ENCODE peak calls at places on chromosome 1, in five cellular contexts. D, R, Y, M and I are unnamed samples.

GRCh38 chr1:67044631-67045270 is 9.2 kb downstream of the SLC35D1 start:
- DNase-seq in D (no peak), R (no peak), Y (no peak), M (no peak), I (no peak)

GRCh38 chr1:184622136-184622823 is 132.4 kb downstream of the EDEM3 start:
- DNase-seq in D (peak; percentile 65), R (peak; percentile 64), Y (no peak), M (no peak), I (peak; percentile 48)

GRCh38 chr1:40906781-40907400 is 44.7 kb upstream of the CITED4 start:
- DNase-seq in D (no peak), R (no peak), Y (peak; percentile 10), M (peak; percentile 29), I (no peak)

GRCh38 chr1:230136453-230137327 is 69.7 kb downstream of the GALNT2 start:
- DNase-seq in D (no peak), R (no peak), Y (no peak), M (no peak), I (peak; percentile 44)

GRCh38 chr1:6515771-6516170 is 24.3 kb upstream of the PLEKHG5 start:
- DNase-seq in D (no peak), R (no peak), Y (no peak), M (no peak), I (no peak)

GRCh38 chr1:39645411-39646043 is 6.1 kb upstream of the HEYL start:
- DNase-seq in D (no peak), R (no peak), Y (no peak), M (no peak), I (no peak)

GRCh38 chr1:225917536-225917935 is 6.5 kb downstream of the PYCR2 start:
- DNase-seq in D (no peak), R (peak; percentile 31), Y (no peak), M (peak; percentile 99), I (no peak)

GRCh38 chr1:1082239-1083180 is 8.4 kb upstream of the RNF223 start:
- DNase-seq in D (peak; percentile 16), R (no peak), Y (no peak), M (no peak), I (no peak)

GRCh38 chr1:160642281-160642644 is 4.6 kb downstream of the SLAMF1 start:
- DNase-seq in D (no peak), R (no peak), Y (no peak), M (no peak), I (no peak)

GRCh38 chr1:6989506-6990159 is 204.4 kb downstream of the CAMTA1 start:
- DNase-seq in D (no peak), R (no peak), Y (no peak), M (no peak), I (no peak)

GRCh38 chr1:39047374-39048229 is 21.5 kb downstream of the NDUFS5 start:
- DNase-seq in D (no peak), R (peak; percentile 96), Y (peak; percentile 53), M (peak; percentile 47), I (peak; percentile 27)

GRCh38 chr1:10399487-10399917 is 638 bp downstream of the PGD start:
- DNase-seq in D (no peak), R (peak; percentile 63), Y (no peak), M (peak; percentile 25), I (no peak)

GRCh38 chr1:151834239-151834638 is 2.6 kb upstream of the RORC start:
- DNase-seq in D (no peak), R (no peak), Y (no peak), M (no peak), I (no peak)

GRCh38 chr1:17878837-17879236 is 123.7 kb downstream of the ACTL8 start:
- DNase-seq in D (no peak), R (peak; percentile 85), Y (no peak), M (peak; percentile 5), I (no peak)

GRCh38 chr1:218266356-218266755 is 18.7 kb upstream of the RRP15 start:
- DNase-seq in D (no peak), R (no peak), Y (peak; percentile 21), M (peak; percentile 5), I (peak; percentile 27)

GRCh38 chr1:66435541-66435940 is 98.4 kb upstream of the SGIP1 start:
- DNase-seq in D (no peak), R (no peak), Y (no peak), M (no peak), I (no peak)

GRCh38 chr1:233625510-233625981 is 11.6 kb downstream of the KCNK1 start:
- DNase-seq in D (no peak), R (no peak), Y (no peak), M (no peak), I (no peak)

GRCh38 chr1:14944471-14944981 is 209.0 kb upstream of the TMEM51 start:
- DNase-seq in D (no peak), R (no peak), Y (no peak), M (no peak), I (no peak)

GRCh38 chr1:181089017-181089776 is 697 bp downstream of the IER5 start:
- DNase-seq in D (peak; percentile 35), R (no peak), Y (peak; percentile 55), M (no peak), I (peak; percentile 39)

GRCh38 chr1:156809711-156810366 is 6.8 kb downstream of the SH2D2A start:
- DNase-seq in D (no peak), R (no peak), Y (no peak), M (no peak), I (no peak)

GRCh38 chr1:198778049-198778448 is 139.2 kb downstream of the PTPRC start:
- DNase-seq in D (no peak), R (peak; percentile 23), Y (no peak), M (no peak), I (no peak)

GRCh38 chr1:36224537-36225297 is 474 bp downstream of the THRAP3 start:
- DNase-seq in D (peak; percentile 79), R (peak; percentile 80), Y (no peak), M (peak; percentile 76), I (peak; percentile 89)

GRCh38 chr1:27306892-27307850 is 14.8 kb upstream of the TMEM222 start:
- DNase-seq in D (no peak), R (no peak), Y (peak; percentile 39), M (no peak), I (no peak)

DNA sequence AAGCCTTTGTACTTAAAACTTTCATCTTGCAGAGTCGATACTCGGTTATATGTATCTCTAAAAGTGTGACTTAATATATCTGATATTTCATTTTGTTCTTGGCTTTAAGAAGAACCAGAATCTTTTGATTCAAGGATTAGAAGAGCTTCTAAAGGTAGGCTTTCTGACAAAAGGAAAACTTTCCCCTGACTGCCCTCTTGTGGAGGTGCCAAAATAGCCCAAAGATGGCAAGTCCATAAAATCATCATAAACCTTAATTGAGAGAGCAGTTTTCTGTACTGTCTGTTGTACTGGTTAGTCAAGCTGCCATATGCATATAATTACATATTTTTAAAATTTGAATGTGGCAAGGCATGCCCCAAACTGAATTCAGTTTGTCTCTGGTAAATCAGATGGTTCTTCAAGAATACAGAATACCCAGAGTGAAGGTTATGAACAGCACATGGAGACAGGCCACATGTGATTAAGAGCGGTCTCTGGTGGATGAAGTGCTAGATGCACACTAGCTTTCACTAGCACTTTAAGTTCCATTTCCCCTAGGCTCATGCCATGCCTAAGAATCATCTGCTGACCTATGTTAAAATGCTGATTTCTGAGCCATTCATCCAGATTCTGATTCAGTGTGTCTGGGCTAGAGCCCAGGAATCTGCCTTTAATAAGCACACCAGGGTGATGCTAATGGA is 27.7 kb upstream of the ELAVL4 start:
- DNase-seq in D (no peak), R (no peak), Y (peak; percentile 25), M (peak; percentile 10), I (peak; percentile 45)
- TF ChIP-seq CTCF in D (peak; percentile 33), R (peak; percentile 29), Y (peak; percentile 42), M (peak; percentile 21), I (peak; percentile 65)

GRCh38 chr1:206634365-206635079 is 814 bp upstream of the DYRK3 start:
- DNase-seq in D (peak; percentile 95), R (peak; percentile 67), Y (peak; percentile 81), M (peak; percentile 81), I (peak; percentile 94)

GRCh38 chr1:206628916-206629315 is 6.4 kb upstream of the DYRK3 start:
- DNase-seq in D (no peak), R (no peak), Y (no peak), M (no peak), I (no peak)

GRCh38 chr1:206633708-206634121 is 1.6 kb upstream of the DYRK3 start:
- DNase-seq in D (no peak), R (peak; percentile 90), Y (peak; percentile 19), M (peak; percentile 100), I (no peak)

GRCh38 chr1:206635080-206635982 is at the start of gene DYRK3:
- DNase-seq in D (peak; percentile 97), R (peak; percentile 80), Y (peak; percentile 95), M (peak; percentile 81), I (peak; percentile 96)

GRCh38 chr1:206631085-206631509 is 4.2 kb upstream of the DYRK3 start:
- DNase-seq in D (peak; percentile 28), R (peak; percentile 74), Y (peak; percentile 85), M (peak; percentile 72), I (peak; percentile 97)
- TF ChIP-seq CTCF in D (peak; percentile 54), R (peak; percentile 53), Y (peak; percentile 73), M (peak; percentile 53), I (peak; percentile 87)

GRCh38 chr1:154863702-154864174 is 6.3 kb downstream of the KCNN3 start:
- DNase-seq in D (no peak), R (peak; percentile 49), Y (peak; percentile 89), M (peak; percentile 27), I (no peak)
- TF ChIP-seq CTCF in D (peak; percentile 60), R (peak; percentile 83), Y (peak; percentile 77), M (peak; percentile 58), I (peak; percentile 33)

GRCh38 chr1:234977891-234978396 is 150.7 kb downstream of the TOMM20 start:
- DNase-seq in D (no peak), R (no peak), Y (no peak), M (no peak), I (no peak)

GRCh38 chr1:234979316-234980223 is 149.1 kb downstream of the TOMM20 start:
- DNase-seq in D (no peak), R (no peak), Y (no peak), M (no peak), I (no peak)

GRCh38 chr1:234980224-234980656 is 148.4 kb downstream of the TOMM20 start:
- DNase-seq in D (no peak), R (peak; percentile 91), Y (no peak), M (no peak), I (no peak)

GRCh38 chr1:234976880-234977680 is 151.6 kb downstream of the TOMM20 start:
- DNase-seq in D (no peak), R (no peak), Y (peak; percentile 50), M (no peak), I (no peak)

GRCh38 chr1:234978397-234979291 is 150.0 kb downstream of the TOMM20 start:
- DNase-seq in D (no peak), R (peak; percentile 89), Y (peak; percentile 75), M (peak; percentile 94), I (no peak)
- TF ChIP-seq CTCF in D (no peak), R (no peak), Y (no peak), M (peak; percentile 24), I (no peak)